ENCODE peak calls at places on chromosome 19, in six cellular contexts. G, B, U, L, T and O are unnamed samples.

GRCh38 chr19:2083174-2083854 is 12.8 kb downstream of the MOB3A start:
- DNase-seq in G (no peak), U (peak; percentile 49), L (no peak), B (peak; percentile 61), T (peak; percentile 25), O (no peak)

GRCh38 chr19:38162632-38163031 is 61.4 kb downstream of the DPF1 start:
- DNase-seq in U (no peak), G (no peak), B (no peak), T (no peak), L (no peak), O (no peak)

GRCh38 chr19:45153339-45154063 is 7.3 kb downstream of the NKPD1 start:
- DNase-seq in B (peak; percentile 22), G (no peak), T (no peak), L (peak; percentile 69), U (no peak), O (no peak)

GRCh38 chr19:17405250-17406038 is at the start of gene BST2:
- DNase-seq in L (peak; percentile 76), T (no peak), G (peak; percentile 21), U (no peak), B (peak; percentile 30), O (no peak)

GRCh38 chr19:42294471-42295137 is 7.3 kb upstream of the PRR19 start:
- DNase-seq in B (no peak), T (no peak), L (no peak), G (no peak), U (no peak), O (no peak)

GRCh38 chr19:5895890-5896289 is 7.7 kb downstream of the NDUFA11 start:
- DNase-seq in L (no peak), B (no peak), G (no peak), T (no peak), U (no peak), O (no peak)

GRCh38 chr19:10587022-10587838 is at the start of gene AP1M2:
- DNase-seq in L (no peak), B (no peak), G (no peak), T (peak; percentile 41), U (no peak), O (no peak)

GRCh38 chr19:3509566-3509989 is 3.5 kb downstream of the FZR1 start:
- DNase-seq in U (peak; percentile 41), T (no peak), G (peak; percentile 68), L (no peak), B (no peak), O (no peak)

GRCh38 chr19:756232-756631 is 5.3 kb downstream of the MISP start:
- DNase-seq in U (peak; percentile 38), G (peak; percentile 62), B (no peak), L (peak; percentile 89), T (no peak), O (no peak)

GRCh38 chr19:44856438-44857083 is 10.5 kb downstream of the NECTIN2 start:
- DNase-seq in U (no peak), L (no peak), G (peak; percentile 48), T (no peak), B (no peak), O (no peak)

GRCh38 chr19:53004242-53004641 is 9.5 kb upstream of the ERVV-1 start:
- DNase-seq in L (no peak), B (no peak), U (no peak), T (no peak), G (no peak), O (no peak)

GRCh38 chr19:44573647-44574046 is 39.7 kb upstream of the IGSF23 start:
- DNase-seq in L (no peak), U (no peak), T (no peak), B (no peak), G (no peak), O (no peak)

GRCh38 chr19:30373593-30373992 is 1.4 kb downstream of the ZNF536 start:
- DNase-seq in U (no peak), L (no peak), B (no peak), T (no peak), G (no peak), O (no peak)

GRCh38 chr19:14425696-14426138 is 6.6 kb upstream of the DDX39A start:
- DNase-seq in B (no peak), T (no peak), G (peak; percentile 46), U (no peak), L (peak; percentile 91), O (no peak)

GRCh38 chr19:33093420-33094210 is 12.6 kb downstream of the GPATCH1 start:
- DNase-seq in T (no peak), L (no peak), G (no peak), U (no peak), B (no peak), O (no peak)

GRCh38 chr19:12913011-12913561 is 6.0 kb downstream of the SYCE2 start:
- DNase-seq in L (peak; percentile 77), U (no peak), B (no peak), T (peak; percentile 96), G (no peak), O (no peak)

GRCh38 chr19:3699071-3699740 is 1.1 kb downstream of the PIP5K1C start:
- DNase-seq in B (peak; percentile 7), U (no peak), L (peak; percentile 58), G (no peak), T (no peak), O (no peak)

GRCh38 chr19:37551123-37551993 is 43.2 kb downstream of the ZNF571 start:
- DNase-seq in B (no peak), L (peak; percentile 89), U (peak; percentile 55), G (peak; percentile 61), T (no peak), O (no peak)

GRCh38 chr19:20103091-20103501 is 25.3 kb downstream of the ZNF90 start:
- DNase-seq in U (no peak), L (no peak), T (no peak), G (no peak), B (no peak), O (no peak)

GRCh38 chr19:48633148-48634035 is 3.8 kb downstream of the DBP start:
- DNase-seq in G (no peak), T (no peak), L (no peak), U (no peak), B (no peak), O (no peak)

GRCh38 chr19:41702208-41702651 is 6.2 kb upstream of the CEACAM5 start:
- DNase-seq in G (peak; percentile 11), U (no peak), T (no peak), L (no peak), B (no peak), O (no peak)

GRCh38 chr19:29524912-29525870 is 603 bp upstream of the VSTM2B start:
- DNase-seq in U (no peak), B (no peak), G (no peak), L (no peak), T (no peak), O (no peak)

GRCh38 chr19:45863840-45864628 is at the start of gene FOXA3:
- DNase-seq in G (no peak), T (peak; percentile 69), L (no peak), B (no peak), U (peak; percentile 52), O (no peak)

GRCh38 chr19:16366433-16367268 is 42.0 kb downstream of the KLF2 start:
- DNase-seq in L (peak; percentile 66), B (peak; percentile 50), U (no peak), G (no peak), T (no peak), O (no peak)

GRCh38 chr19:39802958-39803357 is 24.3 kb downstream of the LEUTX start:
- DNase-seq in B (no peak), G (no peak), L (no peak), T (no peak), U (no peak), O (no peak)

GRCh38 chr19:33879818-33880575 is 83.3 kb downstream of the KCTD15 start:
- DNase-seq in U (no peak), T (no peak), G (no peak), L (no peak), B (no peak), O (no peak)

GRCh38 chr19:9531933-9532332 is 6.5 kb downstream of the ZNF426 start:
- DNase-seq in G (peak; percentile 12), B (no peak), T (no peak), U (no peak), L (no peak), O (no peak)

GRCh38 chr19:34976611-34977010 is 12.6 kb upstream of the ZNF792 start:
- DNase-seq in L (no peak), G (no peak), U (no peak), B (no peak), T (no peak), O (no peak)

GRCh38 chr19:28420731-28421550 is 792.0 kb downstream of the UQCRFS1 start:
- DNase-seq in U (no peak), T (no peak), L (no peak), G (no peak), B (no peak), O (no peak)

GRCh38 chr19:4914736-4915501 is 5.6 kb downstream of the UHRF1 start:
- DNase-seq in B (peak; percentile 69), G (peak; percentile 90), L (peak; percentile 25), T (no peak), U (peak; percentile 59), O (no peak)

GRCh38 chr19:28596561-28597071 is 616.3 kb downstream of the UQCRFS1 start:
- DNase-seq in L (no peak), G (no peak), B (no peak), T (peak; percentile 75), U (no peak), O (no peak)

GRCh38 chr19:3358919-3359849 is 7.2 kb upstream of the NFIC start:
- DNase-seq in B (peak; percentile 66), T (peak; percentile 61), U (no peak), G (no peak), L (peak; percentile 61), O (no peak)

GRCh38 chr19:46615966-46616365 is 8.9 kb downstream of the PTGIR start:
- DNase-seq in T (no peak), G (no peak), L (no peak), B (no peak), U (no peak), O (no peak)

GRCh38 chr19:44570603-44570983 is 41.1 kb upstream of the CEACAM20 start:
- DNase-seq in L (no peak), B (no peak), T (no peak), G (no peak), U (no peak), O (no peak)

GRCh38 chr19:51020988-51021651 is 1.6 kb upstream of the KLK10 start:
- DNase-seq in U (no peak), T (peak; percentile 38), G (peak; percentile 49), B (no peak), L (peak; percentile 79), O (peak; percentile 35)

GRCh38 chr19:29798783-29799182 is 13.0 kb upstream of the CCNE1 start:
- DNase-seq in L (no peak), G (no peak), T (no peak), U (no peak), B (no peak), O (no peak)

GRCh38 chr19:19461671-19462622 is 53.4 kb downstream of the TSSK6 start:
- DNase-seq in T (no peak), G (no peak), U (no peak), B (peak; percentile 26), L (peak; percentile 54), O (no peak)

GRCh38 chr19:38617764-38618589 is at the start of gene MAP4K1:
- DNase-seq in L (peak; percentile 25), B (peak; percentile 57), U (peak; percentile 56), G (no peak), T (no peak), O (no peak)

GRCh38 chr19:6587093-6587820 is 3.7 kb downstream of the CD70 start:
- DNase-seq in L (no peak), G (no peak), T (no peak), B (no peak), U (no peak), O (no peak)